ENCODE peak calls at places on chromosomes 16 and 17, in ten cellular contexts. Z is EH; G is cardiac septum; X is fibroblast of lung; N is HEK293T; Q is brain microvascular endothelial cell; A is stimulated activated CD4-positive, alpha-beta T cell treated with anti-CD3 and anti-CD28 coated beads, TNF-alpha, amount 100 ng/mL, for 1 hour; T is CD8-positive, alpha-beta T cell; R is activated CD4-positive, CD25-positive, alpha-beta regulatory T cell; Y is NCI-H1048. F is an unnamed sample.

GRCh38 chr16:77647726-77648125 is 74.6 kb upstream of the NUDT7 start:
- DNase-seq in Z (no peak), G (no peak), X (peak; percentile 61), N (no peak), Q (no peak), A (no peak), T (no peak), R (no peak), Y (no peak), F (no peak)

GRCh38 chr17:182164-182751 is 808 bp upstream of the DOC2B start:
- DNase-seq in Z (no peak), G (no peak), X (no peak), N (no peak), Q (no peak), A (no peak), T (no peak), R (no peak), Y (no peak), F (no peak)

GRCh38 chr16:10668322-10669045 is 26.2 kb downstream of the TEKT5 start:
- DNase-seq in Z (peak; percentile 35), G (no peak), X (peak; percentile 10), N (peak; percentile 50), Q (peak; percentile 27), A (no peak), T (no peak), R (peak; percentile 2), Y (no peak), F (peak; percentile 68)

GRCh38 chr17:82244413-82245140 is 15.7 kb downstream of the SLC16A3 start:
- DNase-seq in Z (peak; percentile 59), G (no peak), X (peak; percentile 33), N (peak; percentile 42), Q (no peak), A (no peak), T (no peak), R (no peak), Y (no peak), F (peak; percentile 80)

GRCh38 chr17:12927541-12928425 is 90.0 kb downstream of the ELAC2 start:
- DNase-seq in Z (peak; percentile 54), G (no peak), X (no peak), N (no peak), Q (peak; percentile 22), A (no peak), T (no peak), R (no peak), Y (no peak), F (peak; percentile 8)

GRCh38 chr16:22098538-22099255 is 6.4 kb downstream of the VWA3A start:
- DNase-seq in Z (peak; percentile 65), G (no peak), X (peak; percentile 34), N (peak; percentile 80), Q (peak; percentile 31), A (no peak), T (no peak), R (no peak), Y (no peak), F (peak; percentile 75)

GRCh38 chr17:51118330-51119195 is 2.1 kb downstream of the SPAG9 start:
- DNase-seq in Z (no peak), G (no peak), X (no peak), N (no peak), Q (no peak), A (no peak), T (no peak), R (no peak), Y (no peak), F (peak; percentile 13)

GRCh38 chr17:51445934-51446333 is 185.6 kb downstream of the UTP18 start:
- DNase-seq in Z (no peak), G (no peak), X (no peak), N (no peak), Q (no peak), A (no peak), T (no peak), R (no peak), Y (no peak), F (no peak)

GRCh38 chr16:51636913-51637743 is 486.1 kb upstream of the SALL1 start:
- DNase-seq in Z (peak; percentile 73), G (no peak), X (no peak), N (no peak), Q (no peak), A (no peak), T (no peak), R (no peak), Y (no peak), F (no peak)

GRCh38 chr17:55219939-55220338 is 44.8 kb upstream of the HLF start:
- DNase-seq in Z (no peak), G (no peak), X (no peak), N (no peak), Q (no peak), A (no peak), T (no peak), R (no peak), Y (no peak), F (no peak)

GRCh38 chr17:72365857-72366415 is 245.1 kb downstream of the SOX9 start:
- DNase-seq in Z (peak; percentile 65), G (no peak), X (peak; percentile 86), N (no peak), Q (no peak), A (no peak), T (no peak), R (no peak), Y (no peak), F (no peak)

GRCh38 chr17:27294689-27295630 is 1.0 kb downstream of the WSB1 start:
- DNase-seq in Z (peak; percentile 89), G (no peak), X (peak; percentile 87), N (peak; percentile 21), Q (peak; percentile 67), A (peak; percentile 9), T (no peak), R (no peak), Y (peak; percentile 76), F (peak; percentile 85)

GRCh38 chr17:60664022-60664421 is 13.6 kb upstream of the BCAS3 start:
- DNase-seq in Z (peak; percentile 70), G (no peak), X (peak; percentile 13), N (no peak), Q (no peak), A (no peak), T (no peak), R (no peak), Y (no peak), F (no peak)

GRCh38 chr17:81398170-81398854 is 3.1 kb downstream of the BAHCC1 start:
- DNase-seq in Z (no peak), G (no peak), X (peak; percentile 70), N (no peak), Q (no peak), A (no peak), T (no peak), R (no peak), Y (no peak), F (peak; percentile 36)

GRCh38 chr16:68732068-68732680 is 4.9 kb upstream of the CDH1 start:
- DNase-seq in Z (peak; percentile 23), G (no peak), X (peak; percentile 36), N (peak; percentile 54), Q (no peak), A (no peak), T (no peak), R (no peak), Y (no peak), F (peak; percentile 51)

GRCh38 chr17:72440961-72441360 is 320.1 kb downstream of the SOX9 start:
- DNase-seq in Z (no peak), G (no peak), X (no peak), N (no peak), Q (no peak), A (no peak), T (no peak), R (no peak), Y (no peak), F (no peak)

GRCh38 chr16:27475561-27475960 is 73.6 kb downstream of the IL21R start:
- DNase-seq in Z (peak; percentile 96), G (no peak), X (peak; percentile 95), N (no peak), Q (peak; percentile 89), A (no peak), T (no peak), R (no peak), Y (no peak), F (no peak)

GRCh38 chr17:76280650-76281049 is 15.5 kb downstream of the UBALD2 start:
- DNase-seq in Z (no peak), G (no peak), X (no peak), N (no peak), Q (no peak), A (no peak), T (no peak), R (no peak), Y (no peak), F (no peak)

GRCh38 chr16:85850344-85850880 is 48.5 kb upstream of the IRF8 start:
- DNase-seq in Z (no peak), G (peak; percentile 41), X (no peak), N (no peak), Q (no peak), A (no peak), T (no peak), R (no peak), Y (no peak), F (no peak)

GRCh38 chr17:47720754-47721533 is 12.1 kb upstream of the TBX21 start:
- DNase-seq in Z (peak; percentile 64), G (no peak), X (peak; percentile 33), N (peak; percentile 25), Q (no peak), A (peak; percentile 76), T (peak; percentile 70), R (peak; percentile 90), Y (no peak), F (no peak)

GRCh38 chr17:42675984-42676423 is 790 bp downstream of the PLEKHH3 start:
- DNase-seq in Z (peak; percentile 58), G (no peak), X (peak; percentile 66), N (peak; percentile 45), Q (no peak), A (no peak), T (no peak), R (no peak), Y (no peak), F (no peak)

GRCh38 chr16:7086842-7087616 is 245.6 kb upstream of the RBFOX1 start:
- DNase-seq in Z (no peak), G (no peak), X (no peak), N (peak; percentile 26), Q (no peak), A (no peak), T (no peak), R (no peak), Y (no peak), F (peak; percentile 38)

GRCh38 chr17:78338860-78339259 is 21.0 kb downstream of the SOCS3 start:
- DNase-seq in Z (no peak), G (no peak), X (no peak), N (no peak), Q (no peak), A (no peak), T (no peak), R (no peak), Y (no peak), F (no peak)

GRCh38 chr16:22325598-22326368 is 28.6 kb downstream of the POLR3E start:
- DNase-seq in Z (no peak), G (peak; percentile 74), X (no peak), N (no peak), Q (no peak), A (no peak), T (peak; percentile 42), R (no peak), Y (no peak), F (no peak)

GRCh38 chr17:61862105-61862574 is 1.2 kb downstream of the BRIP1 start:
- DNase-seq in Z (peak; percentile 63), G (no peak), X (peak; percentile 57), N (no peak), Q (no peak), A (no peak), T (no peak), R (no peak), Y (no peak), F (no peak)

GRCh38 chr16:49856741-49857330 is 924 bp upstream of the ZNF423 start:
- DNase-seq in Z (peak; percentile 70), G (peak; percentile 83), X (peak; percentile 87), N (peak; percentile 67), Q (peak; percentile 81), A (no peak), T (no peak), R (no peak), Y (no peak), F (peak; percentile 50)

GRCh38 chr17:77738666-77739531 is 219.6 kb upstream of the TNRC6C start:
- DNase-seq in Z (no peak), G (no peak), X (no peak), N (no peak), Q (no peak), A (no peak), T (no peak), R (no peak), Y (no peak), F (peak; percentile 59)

GRCh38 chr17:35540589-35541404 is 3.3 kb upstream of the SLFN12L start:
- DNase-seq in Z (peak; percentile 40), G (peak; percentile 87), X (peak; percentile 15), N (no peak), Q (peak; percentile 36), A (no peak), T (peak; percentile 60), R (no peak), Y (no peak), F (no peak)

F was measured in SK-MEL-5.